ENCODE peak calls at places on chromosomes 6 and 20, in seven cellular contexts. D, I, V, K, J, E and R are unnamed samples. For H3K9me3 and H3K4me1, the result is how much of the 10 kb centered on the place peaks cover.

GRCh38 chr6:34474754-34475153 is 8.9 kb downstream of the PACSIN1 start:
- DNase-seq in D (no peak), I (no peak), V (no peak), K (no peak), J (no peak), E (no peak), R (no peak)

GRCh38 chr6:7910298-7910653 is 312 bp downstream of the TXNDC5 start:
- DNase-seq in D (no peak), I (no peak), V (no peak), K (no peak), J (no peak), E (no peak), R (no peak)

GRCh38 chr6:166779381-166779780 is 152.3 kb upstream of the RPS6KA2 start:
- DNase-seq in D (no peak), I (no peak), V (no peak), K (no peak), J (no peak), E (no peak), R (no peak)

GRCh38 chr6:57313711-57314471 is 3.5 kb upstream of the PRIM2 start:
- DNase-seq in D (no peak), I (no peak), V (no peak), K (no peak), J (no peak), E (no peak), R (no peak)

GRCh38 chr6:36691011-36691410 is 6.6 kb upstream of the RAB44 start:
- DNase-seq in D (no peak), I (no peak), V (no peak), K (no peak), J (no peak), E (peak), R (no peak)

GRCh38 chr6:155171109-155171746 is 92.6 kb upstream of the CLDN20 start:
- DNase-seq in D (no peak), I (peak), V (no peak), K (no peak), J (peak), E (peak), R (no peak)

GRCh38 chr20:18272451-18272850 is 15.9 kb upstream of the ZNF133 start:
- DNase-seq in D (no peak), I (no peak), V (no peak), K (no peak), J (no peak), E (no peak), R (peak)

GRCh38 chr20:45913105-45913504 is 1.1 kb upstream of the PLTP start:
- DNase-seq in D (no peak), I (no peak), V (no peak), K (no peak), J (no peak), E (no peak), R (no peak)

GRCh38 chr20:13422637-13423036 is 201.6 kb downstream of the ISM1 start:
- DNase-seq in D (no peak), I (no peak), V (no peak), K (no peak), J (no peak), E (no peak), R (no peak)

GRCh38 chr6:161496941-161497340 is 223.1 kb upstream of the AGPAT4 start:
- DNase-seq in D (no peak), I (no peak), V (no peak), K (no peak), J (no peak), E (no peak), R (no peak)
- TF ChIP-seq CTCF in D (no peak), I (no peak), V (no peak), K (no peak), J (no peak), E (no peak), R (no peak)

GRCh38 chr20:38117635-38118034 is 47.4 kb downstream of the TGM2 start:
- DNase-seq in D (no peak), I (no peak), V (no peak), K (no peak), J (no peak), E (no peak), R (no peak)

GRCh38 chr20:38123021-38123587 is 42.0 kb downstream of the TGM2 start:
- DNase-seq in D (peak), I (no peak), V (peak), K (peak), J (no peak), E (no peak), R (no peak)

GRCh38 chr20:38121741-38122140 is 43.3 kb downstream of the TGM2 start:
- DNase-seq in D (peak), I (no peak), V (no peak), K (no peak), J (no peak), E (no peak), R (no peak)

GRCh38 chr20:38119446-38119845 is 45.6 kb downstream of the TGM2 start:
- DNase-seq in D (peak), I (no peak), V (no peak), K (peak), J (no peak), E (no peak), R (no peak)

DNA sequence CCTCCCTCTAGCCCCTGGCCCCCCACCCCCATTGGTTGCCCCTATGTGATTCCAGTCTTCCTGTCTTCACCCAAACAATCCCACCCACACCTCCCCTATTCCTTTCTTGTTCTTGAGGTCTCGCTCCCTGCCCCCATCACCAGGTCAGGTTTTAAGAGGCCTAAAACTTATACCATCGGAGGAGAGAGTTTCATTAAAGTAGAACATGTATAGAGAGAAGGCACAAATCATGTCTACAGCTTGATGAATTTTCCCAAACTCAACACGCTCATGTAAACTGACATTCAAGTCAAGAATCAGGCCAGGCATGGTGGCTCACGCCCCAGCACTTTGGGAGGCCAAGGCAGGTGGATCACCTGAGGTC is 44.5 kb downstream of the TGM2 start:
- DNase-seq in D (peak), I (no peak), V (no peak), K (no peak), J (no peak), E (no peak), R (peak)
- H3K9me3 ChIP-seq in D (under half), I (under half), V (under half), K (under half), J (under half), E (under half), R (under half)

GRCh38 chr6:11218827-11219826 is 13.3 kb downstream of the NEDD9 start:
- DNase-seq in D (no peak), I (no peak), V (peak), K (peak), J (no peak), E (peak), R (peak)
- H3K4me1 ChIP-seq in D (under half), I (under half), V (half or more), K (half or more), J (half or more), E (under half), R (half or more)

GRCh38 chr20:2315440-2315778 is 19.6 kb downstream of the TGM3 start:
- DNase-seq in D (no peak), I (no peak), V (no peak), K (no peak), J (no peak), E (no peak), R (no peak)
- TF ChIP-seq CTCF in D (no peak), I (no peak), V (no peak), K (no peak), J (no peak), E (no peak), R (no peak)

DNA sequence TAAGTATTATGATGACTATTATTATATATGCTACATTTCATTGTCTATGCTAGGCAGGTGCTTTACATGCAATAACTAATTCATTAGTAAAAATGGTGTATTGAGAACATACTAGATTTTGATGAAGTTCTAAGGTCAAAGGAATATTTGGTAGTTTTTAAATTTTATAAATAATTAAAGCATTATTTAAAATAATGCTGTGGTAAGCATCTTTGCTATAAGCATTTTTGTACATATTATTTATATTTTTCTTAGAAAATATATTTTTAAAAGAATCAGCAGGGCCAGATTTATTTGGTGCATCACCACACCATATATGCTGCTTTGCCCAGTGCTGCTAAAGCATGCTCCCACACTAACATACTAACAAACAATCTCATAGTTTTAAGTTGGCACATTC is 517.9 kb downstream of the C6orf118 start:
- DNase-seq in D (no peak), I (no peak), V (no peak), K (no peak), J (no peak), E (no peak), R (no peak)
- H3K9me3 ChIP-seq in D (under half), I (under half), V (under half), K (under half), J (under half), E (under half), R (under half)

DNA sequence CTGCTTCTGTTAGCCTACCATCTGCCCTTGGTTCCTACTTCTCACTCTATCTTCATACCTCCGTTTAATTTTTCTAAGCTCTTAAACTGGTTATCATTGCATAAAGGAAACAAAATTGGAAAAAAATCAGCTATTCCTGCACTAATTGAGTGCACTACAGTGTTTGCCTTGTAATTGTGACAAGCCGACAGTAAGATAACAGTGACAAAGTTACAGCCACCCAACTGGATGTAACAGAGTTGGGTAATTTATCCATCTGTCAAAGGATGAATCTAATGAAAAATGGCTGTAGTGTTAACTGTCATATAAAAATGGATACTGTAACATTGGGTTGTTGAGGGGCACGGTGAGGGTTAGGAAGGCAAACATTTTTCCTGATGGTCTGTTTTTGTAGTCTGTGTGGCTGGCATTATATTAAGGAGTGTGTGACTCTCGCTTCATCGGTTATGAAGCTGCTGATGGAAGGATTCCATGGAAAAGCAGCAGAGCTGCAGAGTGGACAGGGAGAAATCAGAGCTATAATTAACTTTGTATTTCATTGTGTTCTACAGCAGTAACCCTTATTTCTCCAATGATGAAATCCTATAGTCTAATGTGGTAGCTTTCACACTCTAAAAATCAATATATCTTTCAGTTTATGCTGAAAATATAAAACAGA is 12.7 kb downstream of the PBOV1 start:
- DNase-seq in D (no peak), I (no peak), V (no peak), K (no peak), J (no peak), E (no peak), R (no peak)
- H3K4me1 ChIP-seq in D (under half), I (under half), V (under half), K (under half), J (under half), E (under half), R (under half)